ENCODE peak calls at places on chromosomes 2 and 18, in eight cellular contexts. X is anterior cingulate cortex; L is G401; I is CD8-positive, alpha-beta T cell; M is AG08396; S is nucleus accumbens; C is HTR-8/SVneo; W is NCI-H82. R is an unnamed sample.

GRCh38 chr2:230582851-230583283 is 129.8 kb upstream of the CAB39 start:
- DNase-seq in X (no peak), L (no peak), I (no peak), M (no peak), S (no peak), C (no peak), W (no peak), R (peak; percentile 1)

GRCh38 chr2:58516695-58517094 is 275.6 kb upstream of the FANCL start:
- DNase-seq in X (no peak), L (no peak), I (no peak), M (no peak), S (no peak), C (no peak), W (no peak), R (no peak)

GRCh38 chr2:180184506-180184905 is 177.4 kb upstream of the CWC22 start:
- DNase-seq in X (no peak), L (no peak), I (no peak), M (no peak), S (no peak), C (no peak), W (no peak), R (peak; percentile 19)

GRCh38 chr2:40032650-40033319 is 253.7 kb upstream of the THUMPD2 start:
- DNase-seq in X (no peak), L (no peak), I (no peak), M (peak; percentile 29), S (no peak), C (no peak), W (no peak), R (peak; percentile 56)

GRCh38 chr2:239369631-239370161 is 31.1 kb downstream of the HDAC4 start:
- DNase-seq in X (no peak), L (no peak), I (peak; percentile 87), M (no peak), S (no peak), C (no peak), W (no peak), R (peak; percentile 34)

GRCh38 chr18:7520200-7520780 is 46.8 kb upstream of the PTPRM start:
- DNase-seq in X (no peak), L (no peak), I (no peak), M (no peak), S (no peak), C (no peak), W (no peak), R (no peak)

GRCh38 chr2:70140978-70141753 is 49.7 kb downstream of the C2orf42 start:
- DNase-seq in X (no peak), L (peak; percentile 58), I (peak; percentile 78), M (no peak), S (no peak), C (no peak), W (peak; percentile 77), R (peak; percentile 84)

GRCh38 chr2:238835726-238836301 is 12.1 kb upstream of the TWIST2 start:
- DNase-seq in X (no peak), L (no peak), I (no peak), M (no peak), S (no peak), C (no peak), W (no peak), R (no peak)

GRCh38 chr2:30208453-30208852 is 22.9 kb upstream of the LBH start:
- DNase-seq in X (no peak), L (peak; percentile 79), I (peak; percentile 46), M (peak; percentile 70), S (peak; percentile 12), C (peak; percentile 71), W (peak; percentile 89), R (no peak)

GRCh38 chr2:127408004-127408806 is 10.0 kb upstream of the PROC start:
- DNase-seq in X (peak; percentile 62), L (peak; percentile 66), I (peak; percentile 90), M (peak; percentile 97), S (peak; percentile 70), C (peak; percentile 90), W (peak; percentile 97), R (no peak)

GRCh38 chr2:120936476-120937334 is 201.0 kb downstream of the GLI2 start:
- DNase-seq in X (no peak), L (no peak), I (no peak), M (no peak), S (no peak), C (no peak), W (no peak), R (no peak)

GRCh38 chr2:96823203-96823602 is 7.1 kb downstream of the CNNM3 start:
- DNase-seq in X (no peak), L (no peak), I (no peak), M (no peak), S (no peak), C (no peak), W (no peak), R (no peak)

GRCh38 chr2:80102026-80102425 is 202.5 kb downstream of the LRRTM1 start:
- DNase-seq in X (no peak), L (no peak), I (no peak), M (peak; percentile 57), S (no peak), C (no peak), W (no peak), R (no peak)

GRCh38 chr2:132645943-132646804 is 23.8 kb downstream of the LYPD1 start:
- DNase-seq in X (no peak), L (no peak), I (no peak), M (no peak), S (no peak), C (no peak), W (no peak), R (no peak)

R was measured in kidney epithelial cell.